ENCODE peak calls at places on chromosomes 6 and 20, in six cellular contexts. R is upper lobe of right lung, K is A549, H is left ventricle myocardium inferior, O is tibial artery, B is H9. Q is an unnamed sample.

GRCh38 chr20:64030371-64031134 is 5.4 kb upstream of the C20orf204 start:
- DNase-seq in B (no peak), K (no peak), H (no peak), R (no peak), O (no peak), Q (no peak)

GRCh38 chr6:100176321-100176950 is 182.4 kb upstream of the MCHR2 start:
- DNase-seq in K (no peak), B (no peak), O (no peak), R (no peak), H (no peak), Q (peak)

GRCh38 chr20:58024241-58024721 is 204.2 kb downstream of the ANKRD60 start:
- DNase-seq in B (no peak), R (no peak), K (no peak), O (no peak), H (no peak), Q (no peak)

GRCh38 chr6:146700078-146700686 is 101.4 kb downstream of the ADGB start:
- DNase-seq in R (no peak), H (peak), K (peak), O (peak), B (peak), Q (peak)

GRCh38 chr6:29628419-29629281 is 4.3 kb downstream of the GABBR1 start:
- DNase-seq in R (peak), B (peak), H (peak), K (peak), O (peak), Q (peak)

GRCh38 chr20:39518649-39519048 is 556.5 kb downstream of the DHX35 start:
- DNase-seq in O (no peak), B (no peak), K (no peak), R (no peak), H (no peak), Q (no peak)

GRCh38 chr20:48742912-48743680 is 84.7 kb downstream of the PREX1 start:
- DNase-seq in R (no peak), B (no peak), H (no peak), O (no peak), K (no peak), Q (no peak)

GRCh38 chr20:32761831-32762753 is at the start of gene DNMT3B:
- DNase-seq in O (peak), R (peak), K (peak), B (peak), H (peak), Q (no peak)

GRCh38 chr6:136693090-136693489 is 99.2 kb downstream of the MAP3K5 start:
- DNase-seq in O (no peak), H (no peak), R (no peak), K (no peak), B (no peak), Q (no peak)

GRCh38 chr6:25637946-25638345 is 14.1 kb upstream of the SCGN start:
- DNase-seq in R (no peak), O (no peak), B (peak), K (no peak), H (no peak), Q (no peak)

GRCh38 chr6:165987483-165988305 is 180.0 kb downstream of the TBXT start:
- DNase-seq in R (no peak), B (peak), H (peak), O (peak), K (peak), Q (peak)

GRCh38 chr6:121435444-121436069 is at the start of gene GJA1:
- DNase-seq in B (peak), R (no peak), H (no peak), K (peak), O (peak), Q (peak)

GRCh38 chr6:151379933-151380847 is 11.2 kb downstream of the ZBTB2 start:
- DNase-seq in R (no peak), H (no peak), O (no peak), B (no peak), K (no peak), Q (no peak)

GRCh38 chr20:63815613-63815862 is 15.5 kb downstream of the ZBTB46 start:
- DNase-seq in B (no peak), R (no peak), K (no peak), H (no peak), O (no peak), Q (no peak)

GRCh38 chr6:19438566-19439353 is 398.4 kb upstream of the ID4 start:
- DNase-seq in H (no peak), B (no peak), O (no peak), K (no peak), R (peak), Q (no peak)

GRCh38 chr6:133247581-133247980 is 6.4 kb downstream of the EYA4 start:
- DNase-seq in B (no peak), R (no peak), O (no peak), K (no peak), H (no peak), Q (no peak)

GRCh38 chr6:1962201-1962600 is 283.2 kb downstream of the GMDS start:
- DNase-seq in O (no peak), H (no peak), R (no peak), K (no peak), B (no peak), Q (no peak)

GRCh38 chr6:30548375-30548774 is 7.9 kb downstream of the GNL1 start:
- DNase-seq in B (no peak), K (no peak), R (no peak), H (no peak), O (no peak), Q (no peak)

GRCh38 chr20:43220612-43221011 is 30.9 kb upstream of the PTPRT start:
- DNase-seq in R (no peak), O (no peak), K (no peak), H (no peak), B (no peak), Q (no peak)

GRCh38 chr6:139776051-139776450 is 401.6 kb upstream of the CITED2 start:
- DNase-seq in K (no peak), R (no peak), H (no peak), B (no peak), O (no peak), Q (no peak)

GRCh38 chr6:367891-368630 is 23.5 kb upstream of the IRF4 start:
- DNase-seq in R (no peak), H (no peak), O (peak), K (no peak), B (no peak), Q (no peak)

GRCh38 chr6:42417641-42418112 is 34.0 kb downstream of the TRERF1 start:
- DNase-seq in K (no peak), R (no peak), O (no peak), B (no peak), H (no peak), Q (no peak)

GRCh38 chr20:43925786-43926185 is 11.1 kb downstream of the TOX2 start:
- DNase-seq in R (peak), H (peak), K (no peak), B (no peak), O (no peak), Q (no peak)

GRCh38 chr6:17932362-17932852 is 55.0 kb downstream of the KIF13A start:
- DNase-seq in R (no peak), K (no peak), O (no peak), B (no peak), H (peak), Q (peak)

GRCh38 chr20:20564279-20564678 is 148.2 kb downstream of the RALGAPA2 start:
- DNase-seq in O (no peak), K (no peak), H (no peak), R (no peak), B (no peak), Q (no peak)

GRCh38 chr20:20566523-20566922 is 145.9 kb downstream of the RALGAPA2 start:
- DNase-seq in K (no peak), R (no peak), B (no peak), H (no peak), O (no peak), Q (no peak)

GRCh38 chr20:20571068-20571780 is 141.2 kb downstream of the RALGAPA2 start:
- DNase-seq in B (no peak), R (no peak), K (no peak), O (no peak), H (no peak), Q (no peak)

GRCh38 chr20:20567712-20568111 is 144.7 kb downstream of the RALGAPA2 start:
- DNase-seq in O (no peak), H (no peak), R (no peak), B (no peak), K (no peak), Q (no peak)

DNA sequence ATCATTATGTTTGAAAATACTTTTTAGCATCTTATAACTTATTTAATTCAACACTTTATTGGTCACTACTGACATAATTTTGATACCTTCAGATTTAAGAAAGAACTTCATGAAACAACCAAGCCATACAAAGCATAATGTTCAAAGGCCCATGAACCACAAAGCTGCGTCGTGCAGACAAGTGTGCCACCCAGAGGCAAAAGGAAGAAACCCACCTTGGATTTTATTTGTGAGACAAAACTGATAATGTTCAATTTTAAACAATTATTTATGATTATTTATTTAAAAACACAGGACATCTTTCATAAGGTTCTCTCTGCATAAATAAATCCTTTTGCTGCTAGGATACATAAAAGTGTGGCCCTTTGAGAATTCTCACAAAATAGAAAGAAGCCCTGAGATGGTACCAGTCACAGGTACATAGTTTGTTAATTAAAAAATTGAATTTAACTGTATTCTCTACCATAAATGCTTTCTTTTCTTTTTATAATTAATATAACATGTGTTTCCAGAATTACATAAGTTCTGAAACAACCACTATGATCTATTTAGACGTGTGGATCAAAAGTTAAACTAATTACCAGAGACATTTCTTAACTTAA is 143.7 kb downstream of the RALGAPA2 start:
- DNase-seq in O (no peak), H (no peak), R (no peak), K (peak), B (no peak), Q (peak)
- TF ChIP-seq CTCF in O (peak), H (peak), R (peak), K (peak), B (peak), Q (peak)

GRCh38 chr6:109672204-109672603 is 18.8 kb downstream of the AK9 start:
- DNase-seq in O (no peak), B (no peak), K (no peak), R (no peak), H (no peak), Q (no peak)
- H3K27ac ChIP-seq in O (no peak), B (no peak), K (no peak), R (no peak), H (no peak), Q (no peak)

GRCh38 chr6:33183071-33183683 is 9.1 kb downstream of the COL11A2 start:
- DNase-seq in K (no peak), R (no peak), O (no peak), B (no peak), H (no peak), Q (no peak)
- TF ChIP-seq CTCF in K (no peak), R (no peak), O (no peak), B (no peak), H (no peak), Q (no peak)

DNA sequence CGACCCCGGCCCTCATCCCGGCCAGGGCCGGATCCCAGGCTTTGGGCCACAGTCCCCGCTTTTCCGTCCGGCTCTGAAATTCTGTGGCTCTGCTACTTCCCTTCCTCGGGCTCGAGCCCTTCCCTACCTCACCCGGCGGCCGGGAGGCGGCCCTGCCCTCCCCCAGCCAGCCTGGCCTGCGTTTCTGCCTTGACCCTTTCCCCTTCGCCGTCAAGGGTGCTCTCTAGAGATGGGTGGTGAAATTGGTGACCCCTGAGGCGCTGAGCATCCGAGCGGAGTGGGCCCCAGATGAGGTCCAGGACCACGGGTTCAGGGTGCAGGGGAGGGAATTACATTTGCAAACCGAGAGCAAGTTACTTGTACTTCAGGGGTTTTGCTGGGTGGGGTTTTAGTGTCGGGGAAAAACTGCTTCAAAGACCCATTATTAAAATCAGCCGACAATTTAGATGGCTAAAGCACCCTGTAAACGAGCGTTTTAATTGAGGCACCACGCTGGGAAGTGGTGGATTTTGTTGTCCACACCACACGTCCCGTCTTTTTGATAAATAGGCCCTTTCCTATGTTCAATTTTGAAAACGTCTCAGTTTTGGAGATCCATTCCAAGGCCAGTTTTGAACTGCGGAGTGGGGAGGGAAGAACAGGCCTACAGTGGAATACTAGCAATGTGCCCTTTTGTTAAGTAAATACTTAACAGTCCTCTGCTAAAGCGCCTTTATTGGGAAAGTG is 9.9 kb downstream of the TFAP2A start:
- DNase-seq in K (no peak), O (no peak), H (no peak), B (no peak), R (peak), Q (no peak)
- H3K27ac ChIP-seq in K (peak), O (peak), H (peak), B (no peak), R (no peak), Q (peak)

DNA sequence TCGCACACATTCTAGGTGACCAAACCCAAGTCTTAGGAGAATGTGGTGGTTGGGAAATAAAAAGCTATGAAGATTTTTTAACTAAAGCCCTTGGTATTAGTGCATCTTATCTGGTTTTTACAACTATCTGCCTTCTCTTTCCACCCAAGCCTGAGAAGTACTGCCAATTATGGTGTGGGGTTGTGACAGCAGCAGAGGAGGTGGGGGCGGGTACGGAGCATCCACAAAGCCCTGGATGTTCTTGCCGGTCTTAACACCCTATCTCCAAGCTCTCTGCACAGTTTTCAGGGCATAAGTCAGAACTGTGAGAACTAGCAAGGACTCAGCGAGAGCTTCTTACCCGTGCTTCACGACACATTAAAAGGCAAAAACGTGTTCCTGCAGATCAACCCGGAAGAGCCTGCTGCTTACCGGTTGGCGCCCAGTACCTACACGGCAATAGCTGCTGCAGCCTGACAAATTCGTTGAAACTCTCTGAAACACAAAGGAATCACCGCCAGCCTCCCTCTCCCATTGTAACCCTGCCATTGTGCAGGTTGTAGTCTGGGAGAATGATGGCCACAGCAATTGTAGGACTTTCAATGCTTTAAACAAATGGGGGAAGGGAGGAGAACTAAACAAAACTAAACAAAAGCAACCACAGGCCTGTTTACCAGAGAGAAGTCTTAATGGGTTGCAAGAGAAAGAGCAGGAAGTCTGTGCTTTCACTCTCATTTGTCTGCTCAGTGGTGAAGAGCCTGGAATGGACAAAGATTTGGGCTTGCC is 461.1 kb upstream of the JARID2 start:
- DNase-seq in K (no peak), O (no peak), H (no peak), R (no peak), B (peak), Q (peak)
- TF ChIP-seq CTCF in K (no peak), O (no peak), H (no peak), R (no peak), B (no peak), Q (no peak)

GRCh38 chr20:40880716-40881104 is 147.9 kb upstream of the TOP1 start:
- DNase-seq in H (no peak), K (no peak), B (no peak), O (no peak), R (no peak), Q (no peak)
- H3K27ac ChIP-seq in H (no peak), K (no peak), B (no peak), O (no peak), R (no peak), Q (no peak)

Q was measured in foreskin keratinocyte.